ENCODE peak calls at places on chromosomes 2 and 18, in six cellular contexts. O is body of pancreas, M is gastrocnemius medialis, G is HCT116, L is IMR-90, C is fibroblast of mammary gland. E is an unnamed sample.

GRCh38 chr2:241728000-241728399 is 6.4 kb upstream of the D2HGDH start:
- DNase-seq in O (no peak), M (no peak), G (no peak), L (no peak), C (no peak), E (no peak)

GRCh38 chr2:134232868-134233732 is 20.8 kb upstream of the MGAT5 start:
- DNase-seq in O (no peak), M (no peak), G (no peak), L (peak), C (no peak), E (no peak)

GRCh38 chr2:208906330-208906729 is 499.7 kb downstream of the PTH2R start:
- DNase-seq in O (no peak), M (no peak), G (no peak), L (no peak), C (no peak), E (no peak)

GRCh38 chr18:74451148-74451547 is 6.0 kb downstream of the DIPK1C start:
- DNase-seq in O (no peak), M (no peak), G (no peak), L (no peak), C (no peak), E (no peak)

GRCh38 chr2:71938659-71939587 is 208.7 kb downstream of the CYP26B1 start:
- DNase-seq in O (no peak), M (no peak), G (no peak), L (no peak), C (no peak), E (no peak)

GRCh38 chr18:24227976-24228660 is 89.3 kb downstream of the CABYR start:
- DNase-seq in O (no peak), M (no peak), G (no peak), L (peak), C (peak), E (no peak)

GRCh38 chr2:28654286-28654980 is 97.2 kb upstream of the PPP1CB start:
- DNase-seq in O (no peak), M (no peak), G (no peak), L (no peak), C (no peak), E (no peak)

GRCh38 chr2:109209412-109209811 is 80.4 kb downstream of the SH3RF3 start:
- DNase-seq in O (no peak), M (no peak), G (no peak), L (peak), C (peak), E (peak)

GRCh38 chr2:79009388-79009787 is 16.1 kb upstream of the REG3G start:
- DNase-seq in O (no peak), M (no peak), G (no peak), L (no peak), C (no peak), E (no peak)

GRCh38 chr2:222290691-222291484 is 7.9 kb downstream of the PAX3 start:
- DNase-seq in O (no peak), M (no peak), G (no peak), L (no peak), C (peak), E (peak)

GRCh38 chr2:165406053-165406628 is 63.4 kb upstream of the CSRNP3 start:
- DNase-seq in O (no peak), M (no peak), G (no peak), L (no peak), C (peak), E (no peak)

GRCh38 chr2:46188041-46188715 is 109.0 kb upstream of the EPAS1 start:
- DNase-seq in O (no peak), M (no peak), G (no peak), L (no peak), C (no peak), E (no peak)

GRCh38 chr2:202172439-202173191 is 65.8 kb downstream of the SUMO1 start:
- DNase-seq in O (no peak), M (no peak), G (no peak), L (peak), C (peak), E (no peak)

GRCh38 chr2:233807215-233807865 is 29.2 kb downstream of the MROH2A start:
- DNase-seq in O (peak), M (no peak), G (no peak), L (no peak), C (no peak), E (no peak)

GRCh38 chr2:110802213-110802932 is 70.0 kb downstream of the ACOXL start:
- DNase-seq in O (no peak), M (no peak), G (no peak), L (no peak), C (no peak), E (no peak)

GRCh38 chr2:109635426-109636289 is 21.5 kb downstream of the SOWAHC start:
- DNase-seq in O (no peak), M (no peak), G (no peak), L (no peak), C (no peak), E (no peak)

DNA sequence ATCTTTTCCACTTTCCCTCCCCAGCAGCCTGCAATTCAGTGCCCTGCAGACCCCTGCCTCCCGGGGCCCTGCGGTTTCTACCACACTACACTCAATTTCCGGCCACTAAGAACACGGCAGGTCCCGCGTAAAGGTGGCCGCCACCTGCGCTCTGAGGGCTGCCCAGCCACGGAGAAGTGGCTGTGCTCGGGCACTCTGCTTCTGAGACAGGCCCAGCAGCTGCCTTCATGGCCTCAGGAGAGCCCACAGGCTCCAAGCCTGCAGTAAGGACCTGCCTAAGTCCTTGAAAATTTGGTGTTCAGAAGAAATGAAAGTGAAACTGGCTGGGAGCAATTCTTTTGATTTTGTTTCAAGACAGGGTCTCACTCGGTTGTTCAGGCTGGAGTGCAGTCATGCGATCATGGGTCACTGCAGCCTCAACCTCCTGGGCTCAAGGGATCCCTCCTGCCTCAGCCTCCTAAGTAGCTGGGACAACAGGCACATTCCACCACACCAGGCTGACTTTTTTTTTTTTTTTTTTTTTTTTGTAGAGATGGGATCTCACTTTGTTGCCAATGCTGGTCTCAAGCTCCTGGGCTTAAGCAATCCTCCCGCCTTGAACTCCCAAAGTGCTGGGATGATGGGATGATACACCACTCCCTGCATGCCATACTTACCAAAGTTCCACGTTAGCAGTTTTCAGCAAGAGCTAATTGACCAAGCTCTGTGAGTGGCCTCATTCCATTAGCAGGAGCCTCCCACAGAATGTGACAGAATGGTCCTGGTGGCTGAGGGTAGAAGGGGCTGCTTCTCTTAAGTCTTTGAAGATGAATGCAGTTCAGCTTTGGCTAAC is 14.6 kb upstream of the ALPP start:
- DNase-seq in O (no peak), M (no peak), G (no peak), L (peak), C (no peak), E (no peak)
- H3K4me3 ChIP-seq in O (no peak), M (no peak), G (no peak), L (no peak), C (no peak), E (no peak)

GRCh38 chr18:77517901-77518300 is 268.3 kb downstream of the GALR1 start:
- DNase-seq in O (no peak), M (no peak), G (no peak), L (no peak), C (no peak), E (no peak)

GRCh38 chr18:77512152-77512551 is 262.5 kb downstream of the GALR1 start:
- DNase-seq in O (no peak), M (no peak), G (no peak), L (no peak), C (no peak), E (no peak)
- TF ChIP-seq CTCF in O (no peak), M (no peak), G (no peak), L (no peak), C (no peak), E (no peak)

DNA sequence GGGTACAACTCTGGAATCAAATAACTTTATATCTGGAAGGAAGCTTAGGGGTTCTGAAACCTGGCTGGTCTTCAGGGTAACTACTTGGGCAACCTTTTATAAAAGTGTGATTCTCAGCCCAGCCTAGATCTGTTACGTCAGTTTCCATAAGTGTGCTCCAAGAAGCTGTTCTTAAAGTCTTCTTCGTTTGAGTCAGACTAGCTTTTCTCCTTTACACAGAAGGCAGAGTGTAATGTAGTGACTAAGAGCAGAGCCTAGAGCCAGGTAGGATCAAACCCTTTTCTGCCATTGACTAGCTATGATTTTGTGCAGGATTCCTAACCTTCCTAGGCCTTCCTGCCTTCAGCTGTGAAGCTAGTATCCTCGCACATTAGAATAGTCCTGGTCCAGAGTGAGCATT is 5.8 kb downstream of the ITGA6 start:
- DNase-seq in O (no peak), M (no peak), G (no peak), L (no peak), C (no peak), E (no peak)
- H3K4me3 ChIP-seq in O (no peak), M (no peak), G (no peak), L (no peak), C (no peak), E (no peak)

GRCh38 chr2:148513425-148513824 is 131.1 kb upstream of the EPC2 start:
- DNase-seq in O (no peak), M (no peak), G (no peak), L (no peak), C (no peak), E (no peak)

GRCh38 chr2:148508878-148509702 is 135.5 kb upstream of the EPC2 start:
- DNase-seq in O (peak), M (peak), G (peak), L (peak), C (peak), E (peak)

GRCh38 chr2:148511883-148512282 is 132.7 kb upstream of the EPC2 start:
- DNase-seq in O (no peak), M (no peak), G (no peak), L (no peak), C (no peak), E (no peak)

GRCh38 chr2:148507970-148508369 is 136.6 kb upstream of the EPC2 start:
- DNase-seq in O (no peak), M (no peak), G (no peak), L (no peak), C (no peak), E (no peak)

GRCh38 chr2:148509703-148510036 is 134.9 kb upstream of the EPC2 start:
- DNase-seq in O (no peak), M (no peak), G (no peak), L (no peak), C (no peak), E (no peak)
- TF ChIP-seq CTCF in O (no peak), M (no peak), G (no peak), L (no peak), C (no peak), E (no peak)

DNA sequence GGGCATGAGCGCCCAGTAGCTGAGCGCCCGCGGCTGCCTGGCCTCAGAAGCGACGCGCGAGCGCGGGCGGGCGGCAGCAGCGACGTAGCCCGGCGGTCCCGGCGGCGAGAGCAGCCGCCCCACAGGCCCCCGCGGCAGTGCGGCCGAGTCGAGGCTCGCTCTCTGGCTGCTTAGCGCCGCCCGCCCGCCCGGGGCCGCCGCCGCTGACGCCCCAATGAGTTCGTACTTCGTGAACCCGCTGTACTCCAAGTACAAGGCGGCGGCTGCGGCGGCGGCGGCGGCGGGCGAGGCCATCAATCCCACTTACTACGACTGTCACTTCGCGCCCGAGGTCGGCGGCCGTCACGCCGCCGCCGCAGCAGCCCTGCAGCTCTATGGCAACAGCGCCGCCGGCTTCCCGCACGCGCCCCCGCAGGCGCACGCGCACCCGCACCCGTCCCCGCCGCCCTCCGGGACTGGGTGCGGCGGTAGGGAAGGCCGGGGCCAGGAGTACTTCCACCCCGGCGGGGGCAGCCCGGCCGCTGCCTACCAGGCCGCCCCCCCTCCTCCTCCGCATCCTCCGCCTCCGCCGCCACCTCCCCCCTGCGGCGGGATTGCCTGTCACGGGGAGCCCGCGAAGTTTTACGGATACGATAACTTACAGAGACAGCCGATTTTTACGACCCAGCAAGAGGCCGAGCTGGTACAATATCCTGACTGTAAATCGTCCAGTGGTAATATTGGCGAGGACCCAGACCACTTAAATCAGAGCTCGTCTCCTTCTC is 830 bp downstream of the HOXD8 start:
- DNase-seq in O (no peak), M (no peak), G (no peak), L (no peak), C (peak), E (no peak)
- H3K4me3 ChIP-seq in O (no peak), M (peak), G (peak), L (peak), C (peak), E (no peak)

GRCh38 chr18:13611616-13612110 is 114.7 kb downstream of the FAM210A start:
- DNase-seq in O (no peak), M (no peak), G (no peak), L (peak), C (peak), E (peak)
- TF ChIP-seq CTCF in O (no peak), M (no peak), G (no peak), L (no peak), C (no peak), E (no peak)

GRCh38 chr2:189252991-189253680 is 73.6 kb upstream of the COL5A2 start:
- DNase-seq in O (no peak), M (no peak), G (no peak), L (no peak), C (no peak), E (no peak)
- H3K4me3 ChIP-seq in O (no peak), M (no peak), G (no peak), L (no peak), C (no peak), E (no peak)